ENCODE peak calls at places on chromosomes 13 and 19, in six cellular contexts. One of them, this sample, is unnamed.

GRCh38 chr13:20127263-20127562 is 33.6 kb downstream of the GJA3 start:
- DNase-seq in tibial artery: no peak
- DNase-seq in right lobe of liver: no peak
- DNase-seq in OCI-LY7: no peak
- DNase-seq in A549: no peak
- DNase-seq in coronary artery: peak
- DNase-seq in this sample: no peak

GRCh38 chr19:13826652-13827235 is 31.5 kb downstream of the ZSWIM4 start:
- DNase-seq in tibial artery: no peak
- DNase-seq in right lobe of liver: no peak
- DNase-seq in OCI-LY7: no peak
- DNase-seq in A549: no peak
- DNase-seq in coronary artery: no peak
- DNase-seq in this sample: no peak

GRCh38 chr13:45482571-45483173 is 17.9 kb downstream of the COG3 start:
- DNase-seq in tibial artery: no peak
- DNase-seq in right lobe of liver: no peak
- DNase-seq in OCI-LY7: no peak
- DNase-seq in A549: no peak
- DNase-seq in coronary artery: no peak
- DNase-seq in this sample: no peak

GRCh38 chr19:29690842-29691241 is 24.2 kb downstream of the C19orf12 start:
- DNase-seq in tibial artery: no peak
- DNase-seq in right lobe of liver: no peak
- DNase-seq in OCI-LY7: peak
- DNase-seq in A549: peak
- DNase-seq in coronary artery: no peak
- DNase-seq in this sample: no peak

GRCh38 chr13:101383595-101383994 is 32.7 kb downstream of the NALCN start:
- DNase-seq in tibial artery: no peak
- DNase-seq in right lobe of liver: no peak
- DNase-seq in OCI-LY7: no peak
- DNase-seq in A549: no peak
- DNase-seq in coronary artery: no peak
- DNase-seq in this sample: no peak

GRCh38 chr19:10968527-10969081 is 7.8 kb downstream of the SMARCA4 start:
- DNase-seq in tibial artery: no peak
- DNase-seq in right lobe of liver: no peak
- DNase-seq in OCI-LY7: peak
- DNase-seq in A549: no peak
- DNase-seq in coronary artery: no peak
- DNase-seq in this sample: no peak

GRCh38 chr19:3346677-3347353 is 19.6 kb upstream of the NFIC start:
- DNase-seq in tibial artery: peak
- DNase-seq in right lobe of liver: peak
- DNase-seq in OCI-LY7: no peak
- DNase-seq in A549: no peak
- DNase-seq in coronary artery: peak
- DNase-seq in this sample: peak

GRCh38 chr19:16418597-16418962 is 53.2 kb downstream of the EPS15L1 start:
- DNase-seq in tibial artery: no peak
- DNase-seq in right lobe of liver: no peak
- DNase-seq in OCI-LY7: no peak
- DNase-seq in A549: no peak
- DNase-seq in coronary artery: no peak
- DNase-seq in this sample: no peak

GRCh38 chr19:42409477-42409876 is 17.7 kb downstream of the LIPE start:
- DNase-seq in tibial artery: no peak
- DNase-seq in right lobe of liver: peak
- DNase-seq in OCI-LY7: no peak
- DNase-seq in A549: no peak
- DNase-seq in coronary artery: no peak
- DNase-seq in this sample: no peak

GRCh38 chr13:50626031-50626643 is 217.4 kb downstream of the DLEU7 start:
- DNase-seq in tibial artery: no peak
- DNase-seq in right lobe of liver: no peak
- DNase-seq in OCI-LY7: no peak
- DNase-seq in A549: no peak
- DNase-seq in coronary artery: no peak
- DNase-seq in this sample: no peak

GRCh38 chr13:43390582-43390981 is 367.2 kb downstream of the DNAJC15 start:
- DNase-seq in tibial artery: no peak
- DNase-seq in right lobe of liver: no peak
- DNase-seq in OCI-LY7: no peak
- DNase-seq in A549: no peak
- DNase-seq in coronary artery: no peak
- DNase-seq in this sample: no peak

GRCh38 chr13:95902736-95903135 is 150.5 kb downstream of the UGGT2 start:
- DNase-seq in tibial artery: no peak
- DNase-seq in right lobe of liver: no peak
- DNase-seq in OCI-LY7: no peak
- DNase-seq in A549: no peak
- DNase-seq in coronary artery: no peak
- DNase-seq in this sample: no peak

GRCh38 chr19:15252398-15253018 is 20.3 kb upstream of the EPHX3 start:
- DNase-seq in tibial artery: peak
- DNase-seq in right lobe of liver: no peak
- DNase-seq in OCI-LY7: no peak
- DNase-seq in A549: no peak
- DNase-seq in coronary artery: peak
- DNase-seq in this sample: no peak

GRCh38 chr19:9883231-9883758 is 48.2 kb downstream of the PIN1 start:
- DNase-seq in tibial artery: no peak
- DNase-seq in right lobe of liver: no peak
- DNase-seq in OCI-LY7: no peak
- DNase-seq in A549: no peak
- DNase-seq in coronary artery: no peak
- DNase-seq in this sample: no peak

GRCh38 chr13:85277753-85278152 is 521.5 kb downstream of the SLITRK6 start:
- DNase-seq in tibial artery: no peak
- DNase-seq in right lobe of liver: no peak
- DNase-seq in OCI-LY7: no peak
- DNase-seq in A549: peak
- DNase-seq in coronary artery: no peak
- DNase-seq in this sample: no peak
- H3K27ac ChIP-seq in tibial artery: no peak
- H3K27ac ChIP-seq in right lobe of liver: no peak
- H3K27ac ChIP-seq in OCI-LY7: no peak
- H3K27ac ChIP-seq in A549: no peak
- H3K27ac ChIP-seq in coronary artery: no peak
- H3K27ac ChIP-seq in this sample: no peak

GRCh38 chr13:63840551-63841421 is 2425.1 kb upstream of the PCDH20 start:
- DNase-seq in tibial artery: no peak
- DNase-seq in right lobe of liver: no peak
- DNase-seq in OCI-LY7: no peak
- DNase-seq in A549: no peak
- DNase-seq in coronary artery: no peak
- DNase-seq in this sample: no peak
- H3K27ac ChIP-seq in tibial artery: no peak
- H3K27ac ChIP-seq in right lobe of liver: no peak
- H3K27ac ChIP-seq in OCI-LY7: no peak
- H3K27ac ChIP-seq in A549: no peak
- H3K27ac ChIP-seq in coronary artery: no peak
- H3K27ac ChIP-seq in this sample: no peak

DNA sequence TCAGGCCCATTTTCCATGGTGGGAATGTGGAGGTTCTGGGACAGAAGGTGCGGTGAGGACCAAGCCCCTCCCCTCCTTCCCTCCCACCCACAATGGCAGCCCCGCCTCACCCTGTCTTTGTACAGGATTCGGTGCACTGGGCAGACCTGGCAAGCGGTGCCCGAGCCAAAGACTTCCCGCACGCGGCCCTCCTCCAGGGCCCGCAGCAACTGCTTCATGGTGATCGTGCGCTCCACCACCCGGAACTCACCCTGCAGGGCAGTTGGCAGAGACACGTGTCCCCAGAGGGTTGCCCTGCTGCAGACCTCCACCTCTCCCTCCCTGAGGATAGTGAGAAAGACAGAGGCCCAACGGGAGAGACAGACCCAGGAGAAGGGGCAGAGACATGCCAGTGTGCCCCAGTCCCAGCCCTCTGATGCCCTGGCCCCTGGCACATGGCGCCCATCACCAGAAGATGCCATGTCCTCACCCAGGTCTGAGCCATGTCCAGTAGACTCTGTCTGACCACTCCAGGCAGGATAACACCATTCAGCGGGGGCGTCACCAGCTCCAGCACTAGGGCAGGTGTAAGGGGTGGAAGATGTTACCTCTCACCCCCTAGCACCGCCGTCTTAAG is 14.3 kb downstream of the BCAT2 start:
- DNase-seq in tibial artery: no peak
- DNase-seq in right lobe of liver: no peak
- DNase-seq in OCI-LY7: no peak
- DNase-seq in A549: no peak
- DNase-seq in coronary artery: no peak
- DNase-seq in this sample: no peak
- H3K27ac ChIP-seq in tibial artery: peak
- H3K27ac ChIP-seq in right lobe of liver: peak
- H3K27ac ChIP-seq in OCI-LY7: no peak
- H3K27ac ChIP-seq in A549: no peak
- H3K27ac ChIP-seq in coronary artery: peak
- H3K27ac ChIP-seq in this sample: peak

GRCh38 chr13:41706189-41706588 is 248.8 kb downstream of the RGCC start:
- DNase-seq in tibial artery: no peak
- DNase-seq in right lobe of liver: no peak
- DNase-seq in OCI-LY7: no peak
- DNase-seq in A549: no peak
- DNase-seq in coronary artery: no peak
- DNase-seq in this sample: no peak
- H3K27ac ChIP-seq in tibial artery: peak
- H3K27ac ChIP-seq in right lobe of liver: no peak
- H3K27ac ChIP-seq in OCI-LY7: no peak
- H3K27ac ChIP-seq in A549: no peak
- H3K27ac ChIP-seq in coronary artery: peak
- H3K27ac ChIP-seq in this sample: peak

GRCh38 chr19:5564930-5565329 is 2.8 kb downstream of the TINCR start:
- DNase-seq in tibial artery: no peak
- DNase-seq in right lobe of liver: no peak
- DNase-seq in OCI-LY7: no peak
- DNase-seq in A549: no peak
- DNase-seq in coronary artery: no peak
- DNase-seq in this sample: no peak
- H3K27ac ChIP-seq in tibial artery: no peak
- H3K27ac ChIP-seq in right lobe of liver: no peak
- H3K27ac ChIP-seq in OCI-LY7: no peak
- H3K27ac ChIP-seq in A549: no peak
- H3K27ac ChIP-seq in coronary artery: no peak
- H3K27ac ChIP-seq in this sample: no peak

GRCh38 chr19:45498411-45499195 is at the start of gene PPM1N:
- DNase-seq in tibial artery: no peak
- DNase-seq in right lobe of liver: peak
- DNase-seq in OCI-LY7: peak
- DNase-seq in A549: no peak
- DNase-seq in coronary artery: no peak
- DNase-seq in this sample: no peak
- H3K27ac ChIP-seq in tibial artery: no peak
- H3K27ac ChIP-seq in right lobe of liver: no peak
- H3K27ac ChIP-seq in OCI-LY7: no peak
- H3K27ac ChIP-seq in A549: peak
- H3K27ac ChIP-seq in coronary artery: peak
- H3K27ac ChIP-seq in this sample: peak

This sample was measured in sigmoid colon.